ENCODE peak calls at places on chromosomes 5 and 9, in ten cellular contexts. One of them, this sample, is unnamed. For H3K36me3, the result is how much of the 10 kb centered on the place peaks cover.

GRCh38 chr9:136287960-136288753 is 15.7 kb downstream of the CCDC187 start:
- DNase-seq in neuronal stem cell: no peak
- DNase-seq in GM23338: no peak
- DNase-seq in IMR-90: no peak
- DNase-seq in PC-9: no peak
- DNase-seq in DND-41: no peak
- DNase-seq in K562: no peak
- DNase-seq in fibroblast of lung: no peak
- DNase-seq in PC-3: no peak
- DNase-seq in mammary epithelial cell: no peak
- DNase-seq in this sample: no peak

GRCh38 chr5:169650701-169651331 is 13.7 kb downstream of the DOCK2 start:
- DNase-seq in neuronal stem cell: no peak
- DNase-seq in GM23338: no peak
- DNase-seq in IMR-90: peak
- DNase-seq in PC-9: no peak
- DNase-seq in DND-41: no peak
- DNase-seq in K562: peak
- DNase-seq in fibroblast of lung: peak
- DNase-seq in PC-3: peak
- DNase-seq in mammary epithelial cell: peak
- DNase-seq in this sample: no peak

GRCh38 chr9:91207889-91208651 is 153.6 kb downstream of the AUH start:
- DNase-seq in neuronal stem cell: no peak
- DNase-seq in GM23338: no peak
- DNase-seq in IMR-90: peak
- DNase-seq in PC-9: peak
- DNase-seq in DND-41: no peak
- DNase-seq in K562: no peak
- DNase-seq in fibroblast of lung: peak
- DNase-seq in PC-3: no peak
- DNase-seq in mammary epithelial cell: peak
- DNase-seq in this sample: no peak

GRCh38 chr9:99322299-99322698 is 100.2 kb downstream of the SEC61B start:
- DNase-seq in neuronal stem cell: no peak
- DNase-seq in GM23338: no peak
- DNase-seq in IMR-90: no peak
- DNase-seq in PC-9: no peak
- DNase-seq in DND-41: no peak
- DNase-seq in K562: no peak
- DNase-seq in fibroblast of lung: no peak
- DNase-seq in PC-3: no peak
- DNase-seq in mammary epithelial cell: no peak
- DNase-seq in this sample: no peak

GRCh38 chr5:82405166-82405565 is 127.0 kb upstream of the RPS23 start:
- DNase-seq in neuronal stem cell: no peak
- DNase-seq in GM23338: no peak
- DNase-seq in IMR-90: peak
- DNase-seq in PC-9: peak
- DNase-seq in DND-41: no peak
- DNase-seq in K562: no peak
- DNase-seq in fibroblast of lung: peak
- DNase-seq in PC-3: peak
- DNase-seq in mammary epithelial cell: peak
- DNase-seq in this sample: no peak

GRCh38 chr5:136006767-136007251 is 22.0 kb upstream of the TGFBI start:
- DNase-seq in neuronal stem cell: no peak
- DNase-seq in GM23338: no peak
- DNase-seq in IMR-90: peak
- DNase-seq in PC-9: peak
- DNase-seq in DND-41: no peak
- DNase-seq in K562: no peak
- DNase-seq in fibroblast of lung: peak
- DNase-seq in PC-3: peak
- DNase-seq in mammary epithelial cell: peak
- DNase-seq in this sample: no peak

GRCh38 chr5:112419050-112419595 is at the start of gene EPB41L4A:
- DNase-seq in neuronal stem cell: peak
- DNase-seq in GM23338: peak
- DNase-seq in IMR-90: no peak
- DNase-seq in PC-9: no peak
- DNase-seq in DND-41: no peak
- DNase-seq in K562: no peak
- DNase-seq in fibroblast of lung: peak
- DNase-seq in PC-3: no peak
- DNase-seq in mammary epithelial cell: peak
- DNase-seq in this sample: peak

GRCh38 chr5:141866111-141866510 is 12.1 kb downstream of the PCDH1 start:
- DNase-seq in neuronal stem cell: no peak
- DNase-seq in GM23338: no peak
- DNase-seq in IMR-90: no peak
- DNase-seq in PC-9: peak
- DNase-seq in DND-41: no peak
- DNase-seq in K562: no peak
- DNase-seq in fibroblast of lung: no peak
- DNase-seq in PC-3: peak
- DNase-seq in mammary epithelial cell: peak
- DNase-seq in this sample: peak

GRCh38 chr5:136526021-136526420 is 160.7 kb upstream of the TRPC7 start:
- DNase-seq in neuronal stem cell: no peak
- DNase-seq in GM23338: no peak
- DNase-seq in IMR-90: no peak
- DNase-seq in PC-9: no peak
- DNase-seq in DND-41: no peak
- DNase-seq in K562: no peak
- DNase-seq in fibroblast of lung: no peak
- DNase-seq in PC-3: no peak
- DNase-seq in mammary epithelial cell: no peak
- DNase-seq in this sample: no peak

GRCh38 chr9:137194388-137194787 is 5.9 kb downstream of the SSNA1 start:
- DNase-seq in neuronal stem cell: no peak
- DNase-seq in GM23338: no peak
- DNase-seq in IMR-90: no peak
- DNase-seq in PC-9: no peak
- DNase-seq in DND-41: no peak
- DNase-seq in K562: no peak
- DNase-seq in fibroblast of lung: no peak
- DNase-seq in PC-3: no peak
- DNase-seq in mammary epithelial cell: no peak
- DNase-seq in this sample: peak

GRCh38 chr9:127527560-127528268 is 76.4 kb downstream of the LRSAM1 start:
- DNase-seq in neuronal stem cell: no peak
- DNase-seq in GM23338: no peak
- DNase-seq in IMR-90: no peak
- DNase-seq in PC-9: no peak
- DNase-seq in DND-41: no peak
- DNase-seq in K562: no peak
- DNase-seq in fibroblast of lung: no peak
- DNase-seq in PC-3: no peak
- DNase-seq in mammary epithelial cell: no peak
- DNase-seq in this sample: no peak
- H3K36me3 ChIP-seq in neuronal stem cell: under half
- H3K36me3 ChIP-seq in GM23338: under half
- H3K36me3 ChIP-seq in IMR-90: half or more
- H3K36me3 ChIP-seq in PC-9: under half
- H3K36me3 ChIP-seq in DND-41: under half
- H3K36me3 ChIP-seq in K562: half or more
- H3K36me3 ChIP-seq in fibroblast of lung: half or more
- H3K36me3 ChIP-seq in PC-3: under half
- H3K36me3 ChIP-seq in mammary epithelial cell: under half
- H3K36me3 ChIP-seq in this sample: under half

GRCh38 chr5:56480305-56481146 is 247.4 kb upstream of the ANKRD55 start:
- DNase-seq in neuronal stem cell: peak
- DNase-seq in GM23338: peak
- DNase-seq in IMR-90: peak
- DNase-seq in PC-9: no peak
- DNase-seq in DND-41: no peak
- DNase-seq in K562: no peak
- DNase-seq in fibroblast of lung: peak
- DNase-seq in PC-3: peak
- DNase-seq in mammary epithelial cell: peak
- DNase-seq in this sample: peak

GRCh38 chr5:56479126-56479525 is 246.0 kb upstream of the ANKRD55 start:
- DNase-seq in neuronal stem cell: no peak
- DNase-seq in GM23338: no peak
- DNase-seq in IMR-90: no peak
- DNase-seq in PC-9: no peak
- DNase-seq in DND-41: no peak
- DNase-seq in K562: no peak
- DNase-seq in fibroblast of lung: no peak
- DNase-seq in PC-3: no peak
- DNase-seq in mammary epithelial cell: no peak
- DNase-seq in this sample: no peak

GRCh38 chr5:56479701-56480304 is 246.7 kb upstream of the ANKRD55 start:
- DNase-seq in neuronal stem cell: no peak
- DNase-seq in GM23338: no peak
- DNase-seq in IMR-90: no peak
- DNase-seq in PC-9: no peak
- DNase-seq in DND-41: no peak
- DNase-seq in K562: no peak
- DNase-seq in fibroblast of lung: no peak
- DNase-seq in PC-3: no peak
- DNase-seq in mammary epithelial cell: no peak
- DNase-seq in this sample: no peak

GRCh38 chr5:56481147-56481997 is 248.2 kb upstream of the ANKRD55 start:
- DNase-seq in neuronal stem cell: peak
- DNase-seq in GM23338: peak
- DNase-seq in IMR-90: peak
- DNase-seq in PC-9: peak
- DNase-seq in DND-41: no peak
- DNase-seq in K562: no peak
- DNase-seq in fibroblast of lung: peak
- DNase-seq in PC-3: peak
- DNase-seq in mammary epithelial cell: peak
- DNase-seq in this sample: peak

GRCh38 chr5:56481998-56482698 is 249.0 kb upstream of the ANKRD55 start:
- DNase-seq in neuronal stem cell: no peak
- DNase-seq in GM23338: no peak
- DNase-seq in IMR-90: no peak
- DNase-seq in PC-9: no peak
- DNase-seq in DND-41: no peak
- DNase-seq in K562: no peak
- DNase-seq in fibroblast of lung: peak
- DNase-seq in PC-3: no peak
- DNase-seq in mammary epithelial cell: no peak
- DNase-seq in this sample: no peak
- H3K4me2 ChIP-seq in neuronal stem cell: no peak
- H3K4me2 ChIP-seq in GM23338: peak
- H3K4me2 ChIP-seq in IMR-90: peak
- H3K4me2 ChIP-seq in PC-9: peak
- H3K4me2 ChIP-seq in DND-41: no peak
- H3K4me2 ChIP-seq in K562: no peak
- H3K4me2 ChIP-seq in fibroblast of lung: peak
- H3K4me2 ChIP-seq in PC-3: peak
- H3K4me2 ChIP-seq in mammary epithelial cell: no peak
- H3K4me2 ChIP-seq in this sample: peak

GRCh38 chr9:83665576-83666200 is 42.1 kb downstream of the UBQLN1 start:
- DNase-seq in neuronal stem cell: no peak
- DNase-seq in GM23338: no peak
- DNase-seq in IMR-90: no peak
- DNase-seq in PC-9: no peak
- DNase-seq in DND-41: no peak
- DNase-seq in K562: no peak
- DNase-seq in fibroblast of lung: no peak
- DNase-seq in PC-3: no peak
- DNase-seq in mammary epithelial cell: no peak
- DNase-seq in this sample: no peak

GRCh38 chr9:83656952-83657351 is 34.0 kb downstream of the IDNK start:
- DNase-seq in neuronal stem cell: no peak
- DNase-seq in GM23338: no peak
- DNase-seq in IMR-90: no peak
- DNase-seq in PC-9: no peak
- DNase-seq in DND-41: no peak
- DNase-seq in K562: no peak
- DNase-seq in fibroblast of lung: no peak
- DNase-seq in PC-3: no peak
- DNase-seq in mammary epithelial cell: no peak
- DNase-seq in this sample: no peak

GRCh38 chr9:83662933-83663332 is 40.0 kb downstream of the IDNK start:
- DNase-seq in neuronal stem cell: no peak
- DNase-seq in GM23338: no peak
- DNase-seq in IMR-90: no peak
- DNase-seq in PC-9: no peak
- DNase-seq in DND-41: no peak
- DNase-seq in K562: no peak
- DNase-seq in fibroblast of lung: no peak
- DNase-seq in PC-3: no peak
- DNase-seq in mammary epithelial cell: no peak
- DNase-seq in this sample: no peak
- H3K36me3 ChIP-seq in neuronal stem cell: under half
- H3K36me3 ChIP-seq in GM23338: under half
- H3K36me3 ChIP-seq in IMR-90: under half
- H3K36me3 ChIP-seq in PC-9: half or more
- H3K36me3 ChIP-seq in DND-41: half or more
- H3K36me3 ChIP-seq in K562: half or more
- H3K36me3 ChIP-seq in fibroblast of lung: under half
- H3K36me3 ChIP-seq in PC-3: half or more
- H3K36me3 ChIP-seq in mammary epithelial cell: half or more
- H3K36me3 ChIP-seq in this sample: under half

GRCh38 chr9:105154723-105155191 is 89.7 kb upstream of the SLC44A1 start:
- DNase-seq in neuronal stem cell: no peak
- DNase-seq in GM23338: no peak
- DNase-seq in IMR-90: peak
- DNase-seq in PC-9: no peak
- DNase-seq in DND-41: no peak
- DNase-seq in K562: no peak
- DNase-seq in fibroblast of lung: peak
- DNase-seq in PC-3: peak
- DNase-seq in mammary epithelial cell: peak
- DNase-seq in this sample: no peak

GRCh38 chr9:105157178-105157583 is 87.3 kb upstream of the SLC44A1 start:
- DNase-seq in neuronal stem cell: no peak
- DNase-seq in GM23338: peak
- DNase-seq in IMR-90: peak
- DNase-seq in PC-9: peak
- DNase-seq in DND-41: peak
- DNase-seq in K562: peak
- DNase-seq in fibroblast of lung: peak
- DNase-seq in PC-3: peak
- DNase-seq in mammary epithelial cell: peak
- DNase-seq in this sample: peak

GRCh38 chr9:105158898-105159297 is 85.6 kb upstream of the SLC44A1 start:
- DNase-seq in neuronal stem cell: no peak
- DNase-seq in GM23338: no peak
- DNase-seq in IMR-90: no peak
- DNase-seq in PC-9: no peak
- DNase-seq in DND-41: no peak
- DNase-seq in K562: no peak
- DNase-seq in fibroblast of lung: no peak
- DNase-seq in PC-3: no peak
- DNase-seq in mammary epithelial cell: no peak
- DNase-seq in this sample: no peak

DNA sequence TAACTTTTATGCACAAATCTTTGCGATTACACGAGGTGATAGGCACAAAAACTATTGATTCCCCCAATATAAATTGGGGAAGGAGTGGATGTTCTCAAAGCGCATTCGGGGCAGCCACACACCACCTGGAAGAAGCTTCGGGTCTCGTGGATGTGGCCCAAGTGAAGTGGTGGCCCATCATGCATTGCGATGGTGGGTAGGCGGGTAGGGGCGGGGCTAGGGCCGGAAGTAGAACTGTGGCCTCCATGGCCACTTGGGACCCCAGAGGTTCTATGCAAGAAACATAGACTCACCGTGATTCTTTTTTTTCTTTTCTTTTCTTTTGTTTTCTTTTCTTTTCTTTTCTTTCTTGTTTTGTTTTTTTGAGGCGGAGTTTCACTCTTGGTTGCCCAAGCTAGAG is 86.4 kb upstream of the SLC44A1 start:
- DNase-seq in neuronal stem cell: no peak
- DNase-seq in GM23338: no peak
- DNase-seq in IMR-90: no peak
- DNase-seq in PC-9: no peak
- DNase-seq in DND-41: no peak
- DNase-seq in K562: no peak
- DNase-seq in fibroblast of lung: no peak
- DNase-seq in PC-3: no peak
- DNase-seq in mammary epithelial cell: no peak
- DNase-seq in this sample: no peak
- H3K4me2 ChIP-seq in neuronal stem cell: no peak
- H3K4me2 ChIP-seq in GM23338: no peak
- H3K4me2 ChIP-seq in IMR-90: no peak
- H3K4me2 ChIP-seq in PC-9: no peak
- H3K4me2 ChIP-seq in DND-41: no peak
- H3K4me2 ChIP-seq in K562: no peak
- H3K4me2 ChIP-seq in fibroblast of lung: no peak
- H3K4me2 ChIP-seq in PC-3: no peak
- H3K4me2 ChIP-seq in mammary epithelial cell: no peak
- H3K4me2 ChIP-seq in this sample: no peak